ENCODE peak calls at places on chromosomes 1 and 21, in six cellular contexts. I is lower lobe of right lung, N is pancreas, X is body of pancreas, V is psoas muscle, K is RWPE2. J is an unnamed sample.

GRCh38 chr1:220956861-220957605 is 77.8 kb downstream of the HLX start:
- ATAC-seq in I (peak), N (peak), X (peak), V (peak), K (peak), J (no peak)

GRCh38 chr1:198575292-198575691 is 34.8 kb upstream of the ATP6V1G3 start:
- ATAC-seq in I (no peak), N (no peak), X (no peak), V (no peak), K (no peak), J (no peak)

GRCh38 chr1:14913475-14914155 is 239.9 kb upstream of the TMEM51 start:
- ATAC-seq in I (no peak), N (no peak), X (no peak), V (no peak), K (peak), J (no peak)

GRCh38 chr1:51969038-51969705 is 21.3 kb downstream of the RAB3B start:
- ATAC-seq in I (no peak), N (peak), X (no peak), V (no peak), K (peak), J (no peak)

GRCh38 chr1:169309178-169310166 is 58.1 kb downstream of the NME7 start:
- ATAC-seq in I (no peak), N (no peak), X (no peak), V (no peak), K (no peak), J (no peak)

GRCh38 chr1:19067187-19067911 is 110.9 kb upstream of the IFFO2 start:
- ATAC-seq in I (peak), N (peak), X (peak), V (no peak), K (no peak), J (peak)

GRCh38 chr1:8858888-8859706 is 19.4 kb downstream of the ENO1 start:
- ATAC-seq in I (peak), N (peak), X (peak), V (peak), K (peak), J (peak)

GRCh38 chr1:200969726-200970521 is 53.6 kb downstream of the KIF21B start:
- ATAC-seq in I (no peak), N (no peak), X (no peak), V (peak), K (no peak), J (no peak)

GRCh38 chr1:53959664-53960250 is 13.6 kb downstream of the LRRC42 start:
- ATAC-seq in I (peak), N (peak), X (peak), V (no peak), K (no peak), J (no peak)

GRCh38 chr1:52032785-52033131 is 852 bp downstream of the KTI12 start:
- ATAC-seq in I (peak), N (peak), X (peak), V (peak), K (peak), J (peak)

GRCh38 chr1:89794406-89794805 is 26.4 kb upstream of the LRRC8D start:
- ATAC-seq in I (peak), N (no peak), X (no peak), V (no peak), K (no peak), J (no peak)

GRCh38 chr1:150477733-150478132 is 9.5 kb upstream of the TARS2 start:
- ATAC-seq in I (no peak), N (peak), X (no peak), V (peak), K (peak), J (no peak)

GRCh38 chr21:15826908-15827601 is 97.3 kb downstream of the USP25 start:
- ATAC-seq in I (no peak), N (peak), X (no peak), V (peak), K (no peak), J (no peak)

GRCh38 chr1:52542085-52542688 is 10.7 kb downstream of the TUT4 start:
- ATAC-seq in I (no peak), N (no peak), X (no peak), V (no peak), K (no peak), J (no peak)

GRCh38 chr1:114349891-114350605 is 161.0 kb downstream of the TRIM33 start:
- ATAC-seq in I (no peak), N (no peak), X (no peak), V (no peak), K (no peak), J (no peak)

GRCh38 chr1:172134087-172134731 is 286.3 kb upstream of the C1orf105 start:
- ATAC-seq in I (no peak), N (no peak), X (no peak), V (no peak), K (no peak), J (no peak)

GRCh38 chr1:23514121-23514679 is 16.8 kb downstream of the E2F2 start:
- ATAC-seq in I (no peak), N (no peak), X (no peak), V (no peak), K (no peak), J (no peak)

GRCh38 chr1:227218870-227219578 is 99.3 kb downstream of the CDC42BPA start:
- ATAC-seq in I (no peak), N (peak), X (no peak), V (no peak), K (no peak), J (no peak)

GRCh38 chr1:33997127-33998047 is 133.5 kb downstream of the HMGB4 start:
- ATAC-seq in I (no peak), N (no peak), X (no peak), V (no peak), K (no peak), J (no peak)

GRCh38 chr21:18840239-18840638 is 436.7 kb upstream of the TMPRSS15 start:
- ATAC-seq in I (no peak), N (no peak), X (no peak), V (no peak), K (peak), J (no peak)
- TF ChIP-seq CTCF in I (no peak), N (no peak), X (no peak), V (no peak), K (peak), J (no peak)

GRCh38 chr1:204147392-204148097 is 4.3 kb downstream of the ETNK2 start:
- ATAC-seq in I (no peak), N (no peak), X (no peak), V (no peak), K (no peak), J (no peak)

GRCh38 chr1:204146309-204146708 is 5.5 kb downstream of the ETNK2 start:
- ATAC-seq in I (no peak), N (no peak), X (no peak), V (no peak), K (no peak), J (no peak)

GRCh38 chr1:204149107-204149506 is 2.7 kb downstream of the ETNK2 start:
- ATAC-seq in I (no peak), N (no peak), X (no peak), V (no peak), K (no peak), J (no peak)

GRCh38 chr1:204146965-204147364 is 4.9 kb downstream of the ETNK2 start:
- ATAC-seq in I (no peak), N (no peak), X (no peak), V (no peak), K (no peak), J (no peak)

DNA sequence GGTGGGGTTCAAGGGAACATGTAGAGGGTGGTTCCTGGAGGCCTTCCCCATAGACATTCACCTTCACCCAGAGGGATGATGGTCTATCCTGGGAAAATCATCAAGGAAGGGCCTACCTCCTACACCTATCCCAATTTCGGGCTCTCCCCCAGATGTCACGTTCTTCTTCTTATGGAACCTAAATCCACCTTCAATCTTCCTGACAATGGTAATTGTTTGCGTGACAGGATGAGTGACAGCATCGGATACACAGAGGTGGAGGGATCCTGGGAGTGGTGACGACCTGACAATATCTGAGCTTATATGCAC is 3.8 kb downstream of the ETNK2 start:
- ATAC-seq in I (no peak), N (no peak), X (no peak), V (no peak), K (no peak), J (no peak)
- TF ChIP-seq CTCF in I (no peak), N (no peak), X (no peak), V (no peak), K (no peak), J (no peak)

GRCh38 chr1:231778009-231778719 is 151.6 kb downstream of the DISC1 start:
- ATAC-seq in I (no peak), N (peak), X (no peak), V (peak), K (peak), J (peak)

GRCh38 chr1:231770776-231771175 is 144.2 kb downstream of the DISC1 start:
- ATAC-seq in I (no peak), N (no peak), X (no peak), V (no peak), K (no peak), J (no peak)

GRCh38 chr1:231774719-231775322 is 148.2 kb downstream of the DISC1 start:
- ATAC-seq in I (peak), N (no peak), X (no peak), V (no peak), K (no peak), J (no peak)

GRCh38 chr1:231779081-231779480 is 152.5 kb downstream of the DISC1 start:
- ATAC-seq in I (no peak), N (no peak), X (no peak), V (no peak), K (no peak), J (no peak)

DNA sequence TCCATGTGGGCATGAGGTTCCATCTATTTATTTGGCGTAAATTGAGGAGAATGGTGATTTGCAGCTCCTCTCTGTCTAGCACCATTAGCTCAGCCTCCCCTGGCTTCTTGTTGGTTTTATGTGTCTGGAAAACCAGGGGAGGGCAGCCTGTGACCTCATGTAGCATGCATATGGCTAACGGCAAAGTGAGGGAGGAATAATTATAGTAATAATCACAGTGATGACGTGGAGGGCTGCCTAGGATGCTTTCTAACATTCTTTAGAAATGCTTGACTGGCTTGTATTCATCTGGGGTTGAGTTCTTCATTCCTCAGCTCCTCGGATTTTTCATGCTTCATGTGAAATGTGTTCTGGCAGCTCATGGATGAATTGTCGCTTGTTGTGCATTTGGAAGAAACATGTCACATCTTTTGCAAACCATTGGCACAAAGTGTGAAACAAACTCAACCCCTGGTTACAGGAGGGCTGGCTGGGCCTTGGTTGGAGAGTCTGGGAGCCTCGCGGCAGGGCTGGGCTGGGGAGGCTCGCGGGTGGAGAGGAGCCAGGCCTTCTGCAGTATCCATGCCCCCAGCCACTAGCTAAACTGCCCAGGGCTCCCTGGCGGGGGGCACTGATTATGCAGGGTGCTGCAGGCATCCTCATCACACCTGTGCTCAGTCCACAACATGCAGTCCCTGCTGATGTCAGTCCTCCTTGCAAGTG is 149.6 kb downstream of the DISC1 start:
- ATAC-seq in I (no peak), N (no peak), X (no peak), V (no peak), K (no peak), J (no peak)
- TF ChIP-seq CTCF in I (no peak), N (no peak), X (no peak), V (no peak), K (no peak), J (no peak)

DNA sequence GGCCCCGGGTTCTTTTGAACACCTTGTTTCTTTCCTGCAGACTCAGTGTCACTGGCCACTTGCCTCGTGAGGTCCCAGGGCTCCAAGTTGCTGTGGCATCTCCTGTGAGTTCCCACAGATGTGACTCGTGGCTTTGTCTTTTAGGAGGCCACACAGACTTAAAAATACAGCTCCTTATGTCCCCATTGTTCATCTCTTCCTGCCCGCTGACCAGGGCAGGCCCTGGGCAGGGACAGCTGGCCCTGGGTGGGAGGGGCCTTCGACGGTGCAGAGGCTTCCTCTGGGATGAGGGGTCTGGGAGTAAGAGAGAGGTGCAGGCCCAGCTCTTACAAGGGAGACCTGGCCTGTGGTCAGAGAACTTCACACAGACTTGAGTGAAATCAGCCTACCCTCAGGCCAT is 15.6 kb downstream of the LDLRAP1 start:
- ATAC-seq in I (no peak), N (no peak), X (no peak), V (no peak), K (no peak), J (no peak)
- TF ChIP-seq CTCF in I (no peak), N (no peak), X (no peak), V (no peak), K (no peak), J (no peak)

GRCh38 chr1:240599299-240599698 is 12.7 kb downstream of the GREM2 start:
- ATAC-seq in I (no peak), N (no peak), X (no peak), V (no peak), K (no peak), J (no peak)

GRCh38 chr1:240598602-240599001 is 13.4 kb downstream of the GREM2 start:
- ATAC-seq in I (no peak), N (no peak), X (no peak), V (no peak), K (no peak), J (no peak)

GRCh38 chr1:240598201-240598600 is 13.8 kb downstream of the GREM2 start:
- ATAC-seq in I (no peak), N (no peak), X (no peak), V (no peak), K (no peak), J (no peak)

GRCh38 chr1:240599830-240600229 is 12.1 kb downstream of the GREM2 start:
- ATAC-seq in I (no peak), N (no peak), X (no peak), V (no peak), K (no peak), J (no peak)

GRCh38 chr1:240602189-240602588 is 9.8 kb downstream of the GREM2 start:
- ATAC-seq in I (no peak), N (no peak), X (no peak), V (no peak), K (no peak), J (no peak)
- TF ChIP-seq CTCF in I (no peak), N (no peak), X (no peak), V (no peak), K (peak), J (no peak)

DNA sequence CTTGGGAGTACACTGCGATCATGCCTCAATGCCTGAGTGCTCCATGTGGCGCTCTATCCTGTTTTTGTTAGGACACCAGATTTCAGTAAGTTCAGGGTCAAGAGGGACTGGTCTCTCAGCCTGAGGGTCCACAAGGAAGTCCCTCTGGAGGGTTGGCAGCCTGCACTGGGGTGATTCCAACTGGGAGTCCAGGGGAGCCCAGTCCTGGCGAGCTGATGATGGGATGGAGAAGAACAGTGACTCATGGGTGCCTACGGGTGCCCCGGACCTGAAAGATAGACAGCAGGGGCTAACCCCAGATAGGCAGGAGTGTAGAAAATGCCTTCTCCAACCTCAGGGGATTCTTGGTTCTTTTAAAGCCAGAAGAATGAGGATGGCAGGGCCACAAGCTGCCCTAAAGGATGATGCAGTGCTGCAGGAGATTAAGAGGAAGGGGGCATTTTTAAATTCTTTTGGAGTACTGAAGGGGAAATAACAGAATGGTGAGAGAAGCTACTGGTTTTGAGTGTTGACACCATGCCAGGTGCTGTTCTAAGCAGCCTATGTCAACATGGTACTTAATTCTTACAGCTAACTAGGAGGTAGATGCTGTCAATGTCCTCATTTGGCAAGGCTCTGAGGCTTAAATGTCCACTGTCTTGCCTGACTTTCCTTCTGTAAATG is 68.4 kb upstream of the TLR5 start:
- ATAC-seq in I (no peak), N (no peak), X (no peak), V (no peak), K (no peak), J (no peak)
- TF ChIP-seq CTCF in I (no peak), N (no peak), X (no peak), V (no peak), K (no peak), J (no peak)

DNA sequence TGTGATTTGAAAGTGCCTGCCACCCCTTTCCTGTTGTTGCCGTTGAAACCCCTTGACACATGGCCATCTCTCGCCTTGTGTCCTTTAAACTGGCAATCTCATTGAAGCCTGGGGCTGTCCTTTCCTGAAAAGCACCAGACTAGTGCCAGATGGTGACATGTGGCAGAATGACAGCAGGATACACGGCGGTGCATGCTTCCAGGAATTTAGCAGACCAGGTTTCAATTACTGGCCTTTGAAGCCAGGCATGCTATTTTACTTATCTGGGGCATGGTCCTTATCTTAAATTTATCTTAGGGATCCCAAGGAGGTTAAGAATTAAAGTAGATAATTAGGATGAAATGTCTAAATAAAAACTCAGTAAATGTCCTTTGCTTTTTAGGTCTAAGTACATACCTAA is 15.2 kb downstream of the PLPPR4 start:
- ATAC-seq in I (no peak), N (no peak), X (no peak), V (peak), K (no peak), J (no peak)
- TF ChIP-seq CTCF in I (no peak), N (no peak), X (no peak), V (no peak), K (no peak), J (no peak)

GRCh38 chr1:71053758-71054157 is 6.1 kb upstream of the PTGER3 start:
- ATAC-seq in I (peak), N (no peak), X (no peak), V (no peak), K (peak), J (no peak)

GRCh38 chr1:71053146-71053545 is 5.5 kb upstream of the PTGER3 start:
- ATAC-seq in I (no peak), N (no peak), X (peak), V (no peak), K (no peak), J (no peak)

GRCh38 chr1:71049951-71050598 is 2.5 kb upstream of the PTGER3 start:
- ATAC-seq in I (peak), N (peak), X (peak), V (peak), K (peak), J (peak)

GRCh38 chr1:71054791-71055190 is 7.2 kb upstream of the PTGER3 start:
- ATAC-seq in I (peak), N (no peak), X (no peak), V (peak), K (no peak), J (peak)

GRCh38 chr1:71054281-71054731 is 6.7 kb upstream of the PTGER3 start:
- ATAC-seq in I (peak), N (no peak), X (peak), V (peak), K (peak), J (peak)
- TF ChIP-seq CTCF in I (no peak), N (no peak), X (no peak), V (no peak), K (no peak), J (no peak)

DNA sequence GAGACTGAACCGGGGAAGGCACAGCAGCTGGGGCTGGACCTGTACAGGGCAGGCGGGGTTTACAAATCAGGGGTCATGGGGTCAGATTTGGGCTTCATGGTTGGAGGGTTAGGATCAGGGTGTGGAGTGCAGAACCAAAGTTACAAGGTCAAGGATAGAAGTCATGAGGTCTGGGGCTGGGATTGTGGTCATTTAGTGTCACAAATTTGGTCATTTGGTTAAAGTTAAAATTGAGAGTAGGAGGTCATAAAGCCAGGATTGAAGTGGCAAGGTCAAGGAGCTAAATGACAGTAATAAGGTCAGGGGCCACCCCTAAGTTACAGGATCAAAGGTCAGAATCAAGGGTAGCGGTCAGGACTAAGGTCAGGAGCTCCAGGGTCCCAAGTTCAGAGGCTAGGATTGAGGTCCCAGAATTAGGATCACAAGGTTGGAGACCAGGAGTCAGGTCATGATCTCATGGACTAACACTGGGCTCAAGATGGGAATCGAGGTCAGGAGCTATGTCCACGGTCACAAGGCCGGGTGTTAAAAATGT is 20.4 kb downstream of the SERINC2 start:
- ATAC-seq in I (no peak), N (no peak), X (no peak), V (no peak), K (no peak), J (no peak)
- TF ChIP-seq CTCF in I (no peak), N (no peak), X (no peak), V (no peak), K (no peak), J (no peak)

J was measured in gastroesophageal sphincter.